ENCODE peak calls at places on chromosomes 2 and 18, in eight cellular contexts. One of them, this sample, is unnamed.

GRCh38 chr2:201127570-201127969 is 11.6 kb downstream of the CFLAR start:
- DNase-seq in endothelial cell of umbilical vein: peak; percentile 96
- DNase-seq in heart right ventricle: no peak
- DNase-seq in cardiac muscle cell: peak; percentile 45
- DNase-seq in epithelial cell of esophagus: peak; percentile 47
- DNase-seq in cardiac fibroblast: peak; percentile 70
- DNase-seq in SK-N-SH: no peak
- DNase-seq in HCT116: no peak
- DNase-seq in this sample: no peak

GRCh38 chr2:116491292-116491691 is 1323.2 kb upstream of the DDX18 start:
- DNase-seq in endothelial cell of umbilical vein: no peak
- DNase-seq in heart right ventricle: no peak
- DNase-seq in SK-N-SH: no peak
- DNase-seq in cardiac fibroblast: peak; percentile 4
- DNase-seq in HCT116: no peak
- DNase-seq in epithelial cell of esophagus: no peak
- DNase-seq in cardiac muscle cell: peak; percentile 34
- DNase-seq in this sample: no peak

GRCh38 chr2:86468162-86469033 is 27.2 kb downstream of the KDM3A start:
- DNase-seq in endothelial cell of umbilical vein: no peak
- DNase-seq in cardiac fibroblast: no peak
- DNase-seq in SK-N-SH: no peak
- DNase-seq in cardiac muscle cell: no peak
- DNase-seq in epithelial cell of esophagus: no peak
- DNase-seq in heart right ventricle: no peak
- DNase-seq in HCT116: no peak
- DNase-seq in this sample: no peak

GRCh38 chr2:172701250-172701649 is 34.4 kb upstream of the RAPGEF4 start:
- DNase-seq in heart right ventricle: no peak
- DNase-seq in epithelial cell of esophagus: peak; percentile 95
- DNase-seq in cardiac muscle cell: peak; percentile 26
- DNase-seq in endothelial cell of umbilical vein: peak; percentile 58
- DNase-seq in cardiac fibroblast: peak; percentile 16
- DNase-seq in HCT116: no peak
- DNase-seq in SK-N-SH: no peak
- DNase-seq in this sample: no peak

GRCh38 chr2:235642446-235643107 is 148.7 kb downstream of the AGAP1 start:
- DNase-seq in endothelial cell of umbilical vein: no peak
- DNase-seq in epithelial cell of esophagus: peak; percentile 36
- DNase-seq in cardiac muscle cell: peak; percentile 60
- DNase-seq in HCT116: no peak
- DNase-seq in SK-N-SH: peak; percentile 25
- DNase-seq in cardiac fibroblast: peak; percentile 52
- DNase-seq in heart right ventricle: peak; percentile 38
- DNase-seq in this sample: no peak

GRCh38 chr18:44130365-44130942 is 550.2 kb upstream of the SETBP1 start:
- DNase-seq in HCT116: no peak
- DNase-seq in endothelial cell of umbilical vein: peak; percentile 69
- DNase-seq in cardiac muscle cell: peak; percentile 59
- DNase-seq in cardiac fibroblast: peak; percentile 54
- DNase-seq in SK-N-SH: peak; percentile 59
- DNase-seq in heart right ventricle: no peak
- DNase-seq in epithelial cell of esophagus: peak; percentile 53
- DNase-seq in this sample: no peak

GRCh38 chr2:129646107-129646506 is 333.4 kb upstream of the RAB6C start:
- DNase-seq in epithelial cell of esophagus: no peak
- DNase-seq in cardiac fibroblast: no peak
- DNase-seq in heart right ventricle: no peak
- DNase-seq in endothelial cell of umbilical vein: no peak
- DNase-seq in HCT116: no peak
- DNase-seq in cardiac muscle cell: no peak
- DNase-seq in SK-N-SH: no peak
- DNase-seq in this sample: no peak

GRCh38 chr18:23810396-23810795 is 121.1 kb downstream of the LAMA3 start:
- DNase-seq in epithelial cell of esophagus: no peak
- DNase-seq in heart right ventricle: no peak
- DNase-seq in endothelial cell of umbilical vein: no peak
- DNase-seq in HCT116: no peak
- DNase-seq in cardiac muscle cell: no peak
- DNase-seq in cardiac fibroblast: no peak
- DNase-seq in SK-N-SH: no peak
- DNase-seq in this sample: no peak

GRCh38 chr18:59650266-59650820 is 46.9 kb downstream of the CCBE1 start:
- DNase-seq in SK-N-SH: no peak
- DNase-seq in endothelial cell of umbilical vein: no peak
- DNase-seq in HCT116: no peak
- DNase-seq in heart right ventricle: no peak
- DNase-seq in epithelial cell of esophagus: no peak
- DNase-seq in cardiac fibroblast: no peak
- DNase-seq in cardiac muscle cell: no peak
- DNase-seq in this sample: no peak

GRCh38 chr2:24083567-24084385 is 858 bp downstream of the TP53I3 start:
- DNase-seq in heart right ventricle: no peak
- DNase-seq in cardiac fibroblast: peak; percentile 92
- DNase-seq in epithelial cell of esophagus: peak; percentile 83
- DNase-seq in endothelial cell of umbilical vein: peak; percentile 85
- DNase-seq in cardiac muscle cell: peak; percentile 87
- DNase-seq in HCT116: peak; percentile 76
- DNase-seq in SK-N-SH: peak; percentile 89
- DNase-seq in this sample: peak; percentile 96

GRCh38 chr18:48923746-48924580 is 26.8 kb downstream of the SMAD7 start:
- DNase-seq in SK-N-SH: no peak
- DNase-seq in heart right ventricle: no peak
- DNase-seq in epithelial cell of esophagus: peak; percentile 56
- DNase-seq in cardiac fibroblast: peak; percentile 50
- DNase-seq in HCT116: no peak
- DNase-seq in endothelial cell of umbilical vein: peak; percentile 63
- DNase-seq in cardiac muscle cell: no peak
- DNase-seq in this sample: no peak

GRCh38 chr2:134884435-134884834 is 34.2 kb upstream of the CCNT2 start:
- DNase-seq in cardiac muscle cell: no peak
- DNase-seq in heart right ventricle: no peak
- DNase-seq in HCT116: no peak
- DNase-seq in SK-N-SH: no peak
- DNase-seq in endothelial cell of umbilical vein: no peak
- DNase-seq in epithelial cell of esophagus: no peak
- DNase-seq in cardiac fibroblast: no peak
- DNase-seq in this sample: no peak

GRCh38 chr18:22169889-22170420 is 566 bp downstream of the GATA6 start:
- DNase-seq in heart right ventricle: peak; percentile 52
- DNase-seq in HCT116: no peak
- DNase-seq in cardiac fibroblast: peak; percentile 60
- DNase-seq in SK-N-SH: peak; percentile 32
- DNase-seq in cardiac muscle cell: peak; percentile 76
- DNase-seq in epithelial cell of esophagus: no peak
- DNase-seq in endothelial cell of umbilical vein: peak; percentile 74
- DNase-seq in this sample: no peak

GRCh38 chr2:141554810-141555209 is 576.0 kb downstream of the LRP1B start:
- DNase-seq in cardiac fibroblast: peak; percentile 36
- DNase-seq in SK-N-SH: peak; percentile 7
- DNase-seq in endothelial cell of umbilical vein: peak; percentile 38
- DNase-seq in epithelial cell of esophagus: peak; percentile 55
- DNase-seq in heart right ventricle: no peak
- DNase-seq in cardiac muscle cell: peak; percentile 42
- DNase-seq in HCT116: peak; percentile 34
- DNase-seq in this sample: no peak

GRCh38 chr2:168614291-168615018 is 158.4 kb downstream of the CERS6 start:
- DNase-seq in cardiac muscle cell: no peak
- DNase-seq in SK-N-SH: no peak
- DNase-seq in cardiac fibroblast: no peak
- DNase-seq in epithelial cell of esophagus: peak; percentile 98
- DNase-seq in heart right ventricle: no peak
- DNase-seq in endothelial cell of umbilical vein: no peak
- DNase-seq in HCT116: no peak
- DNase-seq in this sample: no peak
- TF ChIP-seq CTCF in cardiac muscle cell: no peak
- TF ChIP-seq CTCF in SK-N-SH: peak; percentile 36
- TF ChIP-seq CTCF in cardiac fibroblast: peak; percentile 31
- TF ChIP-seq CTCF in epithelial cell of esophagus: peak; percentile 41
- TF ChIP-seq CTCF in heart right ventricle: no peak
- TF ChIP-seq CTCF in endothelial cell of umbilical vein: peak; percentile 18
- TF ChIP-seq CTCF in HCT116: peak; percentile 48
- TF ChIP-seq CTCF in this sample: no peak

DNA sequence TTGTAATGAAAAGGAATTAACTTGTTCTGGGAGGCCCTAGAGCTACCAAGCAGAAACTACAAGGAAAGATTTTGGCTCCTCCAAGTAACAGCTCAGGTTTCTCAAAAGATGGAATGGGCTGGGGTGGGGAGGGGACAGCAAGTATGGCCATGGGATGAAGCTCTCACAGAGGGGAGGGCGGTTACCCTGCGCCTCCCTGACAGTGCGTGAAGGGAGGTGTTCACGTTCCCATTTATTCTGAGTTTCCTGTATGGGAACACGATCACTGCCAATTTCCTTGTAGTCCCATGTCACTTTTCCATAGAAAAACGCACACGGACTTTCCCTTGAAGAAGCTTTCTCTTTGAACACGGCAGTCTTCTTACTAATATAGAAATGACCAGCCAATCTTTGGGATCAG is 17.0 kb downstream of the CDC42EP3 start:
- DNase-seq in endothelial cell of umbilical vein: peak; percentile 43
- DNase-seq in epithelial cell of esophagus: no peak
- DNase-seq in HCT116: no peak
- DNase-seq in cardiac fibroblast: no peak
- DNase-seq in heart right ventricle: no peak
- DNase-seq in SK-N-SH: no peak
- DNase-seq in cardiac muscle cell: no peak
- DNase-seq in this sample: no peak
- H3K4me3 ChIP-seq in endothelial cell of umbilical vein: no peak overlapping the region
- H3K4me3 ChIP-seq in epithelial cell of esophagus: no peak overlapping the region
- H3K4me3 ChIP-seq in HCT116: no peak overlapping the region
- H3K4me3 ChIP-seq in cardiac fibroblast: no peak overlapping the region
- H3K4me3 ChIP-seq in heart right ventricle: peak overlapping the region; percentile 18
- H3K4me3 ChIP-seq in SK-N-SH: no peak overlapping the region
- H3K4me3 ChIP-seq in cardiac muscle cell: no peak overlapping the region
- H3K4me3 ChIP-seq in this sample: no peak overlapping the region

DNA sequence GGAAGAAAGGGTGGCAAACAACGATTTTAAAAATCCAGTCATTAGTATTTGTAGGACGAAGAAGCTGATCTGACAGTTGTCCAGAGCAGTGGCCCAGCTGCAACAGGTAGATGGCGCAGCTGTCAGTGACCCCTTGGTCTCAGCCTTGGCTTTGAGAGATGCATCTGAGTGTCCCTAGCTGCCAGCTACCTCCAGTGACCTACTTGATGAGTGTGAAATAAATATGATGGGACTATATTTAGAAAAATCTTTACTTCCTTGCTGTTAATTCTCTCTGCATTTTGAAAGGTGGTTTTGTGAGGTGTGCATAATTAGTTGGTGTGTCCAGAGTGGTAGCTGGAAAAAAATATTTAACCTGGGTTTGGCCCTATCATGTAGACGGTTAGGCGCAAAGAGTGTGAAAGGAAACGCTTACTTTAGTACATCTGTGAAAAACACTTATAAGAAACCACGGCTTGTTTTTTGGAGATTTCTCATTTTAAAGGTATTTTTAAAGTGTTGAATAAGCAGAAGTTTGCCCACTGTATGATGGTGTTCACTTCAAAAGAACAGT is 962 bp downstream of the INPP1 start:
- DNase-seq in cardiac muscle cell: no peak
- DNase-seq in HCT116: no peak
- DNase-seq in epithelial cell of esophagus: peak; percentile 34
- DNase-seq in heart right ventricle: no peak
- DNase-seq in endothelial cell of umbilical vein: peak; percentile 54
- DNase-seq in SK-N-SH: no peak
- DNase-seq in cardiac fibroblast: peak; percentile 26
- DNase-seq in this sample: no peak
- TF ChIP-seq CTCF in cardiac muscle cell: peak; percentile 29
- TF ChIP-seq CTCF in HCT116: peak; percentile 48
- TF ChIP-seq CTCF in epithelial cell of esophagus: peak; percentile 15
- TF ChIP-seq CTCF in heart right ventricle: no peak
- TF ChIP-seq CTCF in endothelial cell of umbilical vein: no peak
- TF ChIP-seq CTCF in SK-N-SH: peak; percentile 54
- TF ChIP-seq CTCF in cardiac fibroblast: peak; percentile 34
- TF ChIP-seq CTCF in this sample: peak; percentile 41

GRCh38 chr2:31329081-31329605 is 85.4 kb downstream of the XDH start:
- DNase-seq in cardiac muscle cell: no peak
- DNase-seq in cardiac fibroblast: no peak
- DNase-seq in endothelial cell of umbilical vein: no peak
- DNase-seq in heart right ventricle: no peak
- DNase-seq in SK-N-SH: no peak
- DNase-seq in epithelial cell of esophagus: no peak
- DNase-seq in HCT116: no peak
- DNase-seq in this sample: no peak

GRCh38 chr2:31319391-31320175 is 85.6 kb downstream of the EHD3 start:
- DNase-seq in endothelial cell of umbilical vein: peak; percentile 51
- DNase-seq in cardiac fibroblast: peak; percentile 45
- DNase-seq in SK-N-SH: no peak
- DNase-seq in heart right ventricle: no peak
- DNase-seq in epithelial cell of esophagus: no peak
- DNase-seq in HCT116: no peak
- DNase-seq in cardiac muscle cell: peak; percentile 68
- DNase-seq in this sample: peak; percentile 52

GRCh38 chr2:31322376-31322775 is 88.4 kb downstream of the EHD3 start:
- DNase-seq in SK-N-SH: no peak
- DNase-seq in cardiac muscle cell: no peak
- DNase-seq in HCT116: no peak
- DNase-seq in cardiac fibroblast: peak; percentile 37
- DNase-seq in heart right ventricle: no peak
- DNase-seq in epithelial cell of esophagus: no peak
- DNase-seq in endothelial cell of umbilical vein: no peak
- DNase-seq in this sample: no peak

GRCh38 chr2:31327505-31327904 is 87.0 kb downstream of the XDH start:
- DNase-seq in cardiac muscle cell: no peak
- DNase-seq in heart right ventricle: no peak
- DNase-seq in epithelial cell of esophagus: no peak
- DNase-seq in endothelial cell of umbilical vein: no peak
- DNase-seq in cardiac fibroblast: no peak
- DNase-seq in SK-N-SH: no peak
- DNase-seq in HCT116: no peak
- DNase-seq in this sample: no peak

DNA sequence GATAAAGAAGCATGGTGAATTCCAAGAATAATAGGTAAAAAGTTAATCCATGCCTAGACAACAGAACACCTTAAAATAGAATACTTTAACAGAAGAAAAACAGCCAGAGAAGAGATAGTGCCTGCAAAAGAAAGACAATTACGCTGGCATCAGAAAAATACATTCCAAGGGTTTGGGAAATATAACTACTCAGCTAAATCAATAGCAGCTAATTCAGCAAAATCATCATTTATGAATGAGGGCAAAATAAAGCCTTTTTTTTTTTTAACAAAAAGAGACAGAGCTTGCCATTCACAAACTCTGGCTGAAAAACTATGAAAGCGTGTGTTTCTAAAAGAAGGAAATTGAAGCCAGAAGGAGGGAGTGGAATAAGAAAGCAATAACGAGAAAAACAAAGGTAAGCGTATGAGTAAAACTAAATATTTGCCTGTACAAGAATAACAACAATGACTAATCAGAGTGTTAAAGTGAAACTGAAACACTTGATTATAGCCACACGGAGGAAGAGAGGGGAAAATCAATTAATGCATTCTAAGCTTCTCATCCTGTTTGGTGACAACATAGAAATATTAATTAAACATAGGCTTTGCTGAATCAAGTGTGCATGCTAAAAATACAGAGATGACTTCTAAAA is 90.2 kb downstream of the EHD3 start:
- DNase-seq in cardiac muscle cell: no peak
- DNase-seq in SK-N-SH: no peak
- DNase-seq in endothelial cell of umbilical vein: peak; percentile 16
- DNase-seq in epithelial cell of esophagus: peak; percentile 48
- DNase-seq in cardiac fibroblast: no peak
- DNase-seq in HCT116: no peak
- DNase-seq in heart right ventricle: no peak
- DNase-seq in this sample: no peak
- H3K4me3 ChIP-seq in cardiac muscle cell: no peak overlapping the region
- H3K4me3 ChIP-seq in SK-N-SH: no peak overlapping the region
- H3K4me3 ChIP-seq in endothelial cell of umbilical vein: peak overlapping the region; percentile 69
- H3K4me3 ChIP-seq in epithelial cell of esophagus: peak overlapping the region; percentile 20
- H3K4me3 ChIP-seq in cardiac fibroblast: no peak overlapping the region
- H3K4me3 ChIP-seq in HCT116: no peak overlapping the region
- H3K4me3 ChIP-seq in heart right ventricle: peak overlapping the region; percentile 38
- H3K4me3 ChIP-seq in this sample: peak overlapping the region; percentile 33

This sample was measured in lower lobe of right lung.